ENCODE peak calls at places on chromosomes 1 and 21, in five cellular contexts. S, Q, W, T and C are unnamed samples.

GRCh38 chr1:60265560-60266535 is 192.3 kb upstream of the C1orf87 start:
- DNase-seq in S (peak; percentile 86), W (no peak), Q (no peak), T (peak; percentile 76), C (peak; percentile 90)

GRCh38 chr21:45021428-45022347 is 52.7 kb upstream of the ADARB1 start:
- DNase-seq in T (no peak), Q (no peak), S (no peak), W (no peak), C (no peak)

GRCh38 chr1:200035397-200035955 is 8.0 kb downstream of the NR5A2 start:
- DNase-seq in S (no peak), T (no peak), Q (no peak), W (no peak), C (no peak)

GRCh38 chr21:34077888-34078287 is 4.5 kb downstream of the MRPS6 start:
- DNase-seq in Q (no peak), S (no peak), T (no peak), W (no peak), C (no peak)

GRCh38 chr1:228471762-228472398 is 15.3 kb upstream of the RNF187 start:
- DNase-seq in W (no peak), Q (no peak), T (peak; percentile 31), S (no peak), C (peak; percentile 85)

GRCh38 chr21:45102391-45102932 is 28.1 kb downstream of the ADARB1 start:
- DNase-seq in Q (no peak), S (peak; percentile 35), W (no peak), T (no peak), C (peak; percentile 60)

GRCh38 chr1:92567211-92567868 is 80.6 kb upstream of the GFI1 start:
- DNase-seq in S (peak; percentile 32), W (no peak), Q (no peak), T (no peak), C (peak; percentile 80)

GRCh38 chr1:27956761-27957160 is 3.0 kb upstream of the XKR8 start:
- DNase-seq in W (no peak), Q (no peak), S (no peak), T (no peak), C (no peak)

GRCh38 chr1:204746838-204747442 is 61.4 kb upstream of the LRRN2 start:
- DNase-seq in Q (peak; percentile 26), S (peak; percentile 32), T (peak; percentile 33), W (peak; percentile 31), C (peak; percentile 69)

GRCh38 chr1:10942542-10942912 is 69.9 kb upstream of the TARDBP start:
- DNase-seq in Q (no peak), S (no peak), T (no peak), W (no peak), C (no peak)

GRCh38 chr1:66247415-66248208 is 286.3 kb upstream of the SGIP1 start:
- DNase-seq in S (no peak), T (no peak), W (no peak), Q (no peak), C (no peak)

GRCh38 chr1:154803203-154803920 is 66.7 kb downstream of the KCNN3 start:
- DNase-seq in S (no peak), Q (no peak), W (no peak), T (no peak), C (no peak)

GRCh38 chr1:13664451-13664850 is 35.5 kb upstream of the PRDM2 start:
- DNase-seq in Q (no peak), T (no peak), W (no peak), S (no peak), C (no peak)

GRCh38 chr1:212104586-212105282 is 69.2 kb downstream of the DTL start:
- DNase-seq in S (no peak), Q (no peak), T (no peak), W (no peak), C (no peak)

GRCh38 chr1:223707270-223708000 is 4.9 kb upstream of the CAPN2 start:
- DNase-seq in Q (peak; percentile 55), S (peak; percentile 100), W (peak; percentile 86), T (peak; percentile 98), C (peak; percentile 97)

GRCh38 chr1:84600796-84601195 is 26.6 kb upstream of the CTBS start:
- DNase-seq in Q (no peak), T (no peak), W (no peak), S (peak; percentile 10), C (no peak)

GRCh38 chr1:84603223-84603622 is 29.0 kb upstream of the CTBS start:
- DNase-seq in W (no peak), Q (no peak), S (peak; percentile 87), T (peak; percentile 54), C (peak; percentile 50)

GRCh38 chr1:84605157-84605556 is 30.9 kb upstream of the CTBS start:
- DNase-seq in Q (no peak), S (no peak), W (no peak), T (no peak), C (no peak)

GRCh38 chr1:84606977-84607376 is 32.7 kb upstream of the CTBS start:
- DNase-seq in W (no peak), S (no peak), T (no peak), Q (no peak), C (no peak)

DNA sequence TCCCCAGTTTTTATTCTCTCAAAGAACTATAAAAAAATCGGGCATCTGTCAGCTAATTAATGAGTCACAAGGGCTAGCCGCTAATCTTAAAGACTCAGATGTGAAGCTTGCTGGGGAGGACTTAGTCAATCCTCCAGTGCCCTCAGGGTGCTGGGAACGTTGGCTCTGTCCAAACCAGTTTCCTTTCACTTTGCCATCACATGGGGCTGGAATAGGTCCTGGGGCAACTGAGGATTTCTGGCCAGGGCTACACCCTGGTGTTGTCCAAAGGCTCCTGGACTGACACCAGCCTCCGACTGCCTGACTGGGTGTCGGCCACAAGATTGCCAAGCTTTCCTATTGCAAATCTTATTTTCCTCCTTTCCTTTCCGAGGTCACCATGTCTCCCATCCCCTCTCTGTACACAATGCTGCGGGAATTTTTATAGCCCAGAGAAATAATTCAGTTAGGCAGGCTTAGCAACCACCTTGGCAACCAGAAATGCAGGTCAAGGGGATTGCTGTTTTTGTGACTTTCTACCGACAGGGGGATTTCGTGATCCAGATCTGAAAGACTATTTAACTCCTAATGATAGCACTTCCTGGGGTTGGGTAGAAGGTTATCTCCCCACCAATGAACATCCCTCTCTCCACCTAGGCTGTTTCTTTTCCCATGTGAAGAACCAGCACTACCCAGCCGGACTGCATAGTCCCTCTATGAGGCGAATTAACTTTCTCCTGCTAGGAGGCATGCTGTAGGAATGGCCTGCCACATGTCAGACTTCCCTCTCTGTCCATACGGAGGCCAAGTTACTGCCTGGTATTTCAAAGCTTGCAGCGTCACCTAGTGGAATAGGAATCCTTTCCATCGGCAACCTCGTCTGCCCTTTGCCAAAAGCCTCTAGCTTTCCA is 29.9 kb upstream of the CTBS start:
- DNase-seq in T (peak; percentile 83), Q (no peak), S (peak; percentile 90), W (peak; percentile 57), C (peak; percentile 63)
- TF ChIP-seq CTCF in T (peak; percentile 46), Q (no peak), S (peak; percentile 33), W (peak; percentile 83), C (peak; percentile 53)

GRCh38 chr1:85262985-85263384 is 3.5 kb upstream of the C1orf52 start:
- DNase-seq in S (no peak), Q (peak; percentile 23), W (no peak), T (no peak), C (no peak)

GRCh38 chr1:85264150-85264549 is 4.7 kb upstream of the C1orf52 start:
- DNase-seq in S (peak; percentile 33), W (no peak), Q (no peak), T (no peak), C (no peak)

GRCh38 chr1:85259118-85259865 is at the start of gene C1orf52:
- DNase-seq in S (peak; percentile 87), W (peak; percentile 95), T (peak; percentile 94), Q (peak; percentile 93), C (peak; percentile 95)

GRCh38 chr1:85258536-85259117 is 835 bp downstream of the C1orf52 start:
- DNase-seq in T (peak; percentile 6), S (peak; percentile 21), Q (no peak), W (no peak), C (peak; percentile 74)

DNA sequence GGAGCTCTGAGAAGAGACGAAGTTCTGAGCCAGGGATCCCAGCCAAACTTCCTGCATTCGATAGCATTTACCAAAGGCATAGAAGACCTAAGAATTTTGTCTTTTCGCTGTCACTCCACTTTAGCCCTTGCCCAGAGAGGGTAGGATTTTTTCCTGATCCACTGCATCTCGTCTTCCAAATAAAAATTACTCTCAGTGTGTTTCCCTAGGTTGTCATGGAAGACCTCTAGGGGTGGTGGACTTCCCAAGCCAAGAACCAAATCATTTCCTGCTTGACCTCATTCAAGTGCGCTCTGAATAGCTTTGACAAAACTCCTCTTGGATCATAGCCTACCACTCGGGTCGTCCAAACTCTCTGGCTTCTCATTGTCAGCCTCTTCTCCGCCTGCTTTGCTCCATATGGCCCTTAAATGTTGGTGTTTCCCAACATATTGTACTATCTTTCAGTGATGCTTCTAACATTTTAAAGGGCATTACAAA is 444 bp upstream of the C1orf52 start:
- DNase-seq in W (no peak), S (peak; percentile 63), Q (peak; percentile 19), T (no peak), C (peak; percentile 45)
- TF ChIP-seq CTCF in W (no peak), S (no peak), Q (no peak), T (no peak), C (no peak)

DNA sequence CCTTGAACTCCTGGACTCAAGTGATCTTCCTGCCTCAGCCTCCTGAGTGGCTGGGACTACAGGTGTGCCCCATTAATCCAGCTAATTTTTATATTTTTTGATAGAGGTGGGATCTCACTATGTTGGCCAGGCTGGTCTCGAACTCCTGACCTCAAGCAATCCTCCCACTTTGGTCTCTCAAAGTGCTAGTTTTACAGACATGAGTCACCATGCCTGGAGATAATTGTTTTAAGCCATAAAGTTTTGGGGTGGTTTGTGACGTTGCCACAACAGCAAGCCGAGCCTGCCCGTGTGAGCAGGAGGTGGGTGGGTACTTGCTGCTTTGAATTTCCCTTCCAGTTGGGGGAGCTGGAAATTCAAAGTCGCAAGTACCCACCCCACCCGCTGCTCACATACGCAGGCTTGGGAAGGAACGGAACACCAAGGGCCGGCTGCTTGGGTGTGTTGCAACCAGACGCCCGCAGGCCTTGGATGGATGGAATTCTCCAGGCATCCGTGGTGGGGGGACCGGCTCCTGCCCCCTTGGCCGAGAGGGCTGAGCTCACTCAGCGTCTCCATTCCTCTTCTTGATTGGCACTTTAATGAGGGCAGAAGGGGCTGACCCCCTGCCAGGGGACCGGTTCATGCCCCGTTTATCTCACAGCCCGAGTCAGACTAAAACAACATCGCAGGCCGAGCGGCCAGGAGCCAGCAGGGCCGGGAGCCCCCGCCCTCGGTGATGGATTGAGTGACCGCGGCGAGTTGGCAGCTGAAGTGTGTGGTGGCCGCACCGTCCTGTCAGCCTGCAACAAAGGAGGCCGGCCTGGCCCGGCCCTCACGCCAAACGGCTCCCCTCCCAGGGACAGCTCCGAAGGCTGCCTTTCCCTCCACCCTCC is 78.1 kb downstream of the DHRS3 start:
- DNase-seq in W (peak; percentile 93), Q (no peak), S (peak; percentile 99), T (peak; percentile 97), C (peak; percentile 99)
- TF ChIP-seq CTCF in W (peak; percentile 14), Q (no peak), S (peak; percentile 14), T (no peak), C (no peak)

GRCh38 chr1:160763993-160764392 is 24.9 kb downstream of the SLAMF7 start:
- DNase-seq in T (no peak), S (no peak), W (no peak), Q (no peak), C (no peak)

GRCh38 chr1:160767417-160768294 is 28.3 kb upstream of the LY9 start:
- DNase-seq in S (no peak), Q (no peak), W (no peak), T (no peak), C (no peak)

GRCh38 chr1:160773088-160773487 is 22.9 kb upstream of the LY9 start:
- DNase-seq in Q (no peak), T (no peak), W (no peak), S (no peak), C (no peak)

DNA sequence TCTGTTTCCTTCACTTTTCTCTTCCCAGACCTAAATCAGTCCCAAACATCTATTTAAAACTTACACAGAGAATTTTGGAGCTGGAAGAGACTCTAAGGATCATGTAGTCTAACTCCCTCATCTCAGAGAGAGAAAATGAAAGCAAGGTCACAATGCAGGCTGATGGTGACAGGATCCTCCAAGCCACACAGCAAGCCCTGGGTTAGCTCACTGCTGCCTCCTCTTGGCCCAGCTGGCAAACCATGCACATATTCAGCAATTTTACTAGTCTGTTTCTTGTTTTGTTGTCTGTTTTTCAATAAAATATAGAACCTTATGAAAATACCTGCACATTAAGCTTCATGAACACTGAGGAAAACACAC is 27.7 kb upstream of the LY9 start:
- DNase-seq in S (no peak), T (no peak), Q (no peak), W (no peak), C (peak; percentile 42)
- TF ChIP-seq CTCF in S (no peak), T (no peak), Q (no peak), W (no peak), C (peak; percentile 67)